ENCODE peak calls at places on chromosome 1, in seven cellular contexts. One of them, this sample, is unnamed.

GRCh38 chr1:72140222-72140621 is 142.1 kb downstream of the NEGR1 start:
- DNase-seq in mammary epithelial cell: peak
- DNase-seq in EH: peak
- DNase-seq in Ammon's horn: no peak
- DNase-seq in GDM1: no peak
- DNase-seq in central memory CD8-positive, alpha-beta T cell: no peak
- DNase-seq in AG08395: no peak
- DNase-seq in this sample: no peak

GRCh38 chr1:179599623-179600249 is 8.1 kb downstream of the TDRD5 start:
- DNase-seq in mammary epithelial cell: peak
- DNase-seq in EH: peak
- DNase-seq in Ammon's horn: peak
- DNase-seq in GDM1: no peak
- DNase-seq in central memory CD8-positive, alpha-beta T cell: no peak
- DNase-seq in AG08395: no peak
- DNase-seq in this sample: no peak

GRCh38 chr1:3054474-3054873 is 14.5 kb upstream of the PRDM16 start:
- DNase-seq in mammary epithelial cell: no peak
- DNase-seq in EH: no peak
- DNase-seq in Ammon's horn: no peak
- DNase-seq in GDM1: no peak
- DNase-seq in central memory CD8-positive, alpha-beta T cell: no peak
- DNase-seq in AG08395: no peak
- DNase-seq in this sample: no peak

GRCh38 chr1:4730078-4730477 is 75.7 kb downstream of the AJAP1 start:
- DNase-seq in mammary epithelial cell: no peak
- DNase-seq in EH: no peak
- DNase-seq in Ammon's horn: no peak
- DNase-seq in GDM1: no peak
- DNase-seq in central memory CD8-positive, alpha-beta T cell: no peak
- DNase-seq in AG08395: no peak
- DNase-seq in this sample: no peak

GRCh38 chr1:69671363-69672010 is 103.8 kb downstream of the LRRC7 start:
- DNase-seq in mammary epithelial cell: peak
- DNase-seq in EH: peak
- DNase-seq in Ammon's horn: peak
- DNase-seq in GDM1: no peak
- DNase-seq in central memory CD8-positive, alpha-beta T cell: no peak
- DNase-seq in AG08395: no peak
- DNase-seq in this sample: no peak

GRCh38 chr1:155125511-155125945 is 2.1 kb upstream of the EFNA1 start:
- DNase-seq in mammary epithelial cell: peak
- DNase-seq in EH: no peak
- DNase-seq in Ammon's horn: no peak
- DNase-seq in GDM1: no peak
- DNase-seq in central memory CD8-positive, alpha-beta T cell: no peak
- DNase-seq in AG08395: no peak
- DNase-seq in this sample: peak

GRCh38 chr1:119674110-119674509 is 26.0 kb upstream of the ZNF697 start:
- DNase-seq in mammary epithelial cell: peak
- DNase-seq in EH: peak
- DNase-seq in Ammon's horn: no peak
- DNase-seq in GDM1: no peak
- DNase-seq in central memory CD8-positive, alpha-beta T cell: no peak
- DNase-seq in AG08395: peak
- DNase-seq in this sample: peak

GRCh38 chr1:236144446-236145150 is 2.3 kb downstream of the GPR137B start:
- DNase-seq in mammary epithelial cell: no peak
- DNase-seq in EH: no peak
- DNase-seq in Ammon's horn: no peak
- DNase-seq in GDM1: no peak
- DNase-seq in central memory CD8-positive, alpha-beta T cell: no peak
- DNase-seq in AG08395: no peak
- DNase-seq in this sample: no peak

GRCh38 chr1:26784023-26784871 is 3.5 kb upstream of the PIGV start:
- DNase-seq in mammary epithelial cell: no peak
- DNase-seq in EH: peak
- DNase-seq in Ammon's horn: peak
- DNase-seq in GDM1: no peak
- DNase-seq in central memory CD8-positive, alpha-beta T cell: no peak
- DNase-seq in AG08395: no peak
- DNase-seq in this sample: no peak

GRCh38 chr1:42231253-42231652 is 66.7 kb upstream of the GUCA2A start:
- DNase-seq in mammary epithelial cell: peak
- DNase-seq in EH: peak
- DNase-seq in Ammon's horn: no peak
- DNase-seq in GDM1: no peak
- DNase-seq in central memory CD8-positive, alpha-beta T cell: no peak
- DNase-seq in AG08395: no peak
- DNase-seq in this sample: no peak

This sample was measured in keratinocyte.